ENCODE peak calls at places on chromosomes 1 and 21, in eight cellular contexts. E is foreskin fibroblast, F is HEK293T, Q is non-pigmented ciliary epithelial cell, R is cardiac septum, C is colonic mucosa, L is NCI-H460, T is OCI-LY7. S is an unnamed sample.

GRCh38 chr21:45108808-45109800 is 34.7 kb downstream of the ADARB1 start:
- DNase-seq in F (no peak), Q (no peak), L (no peak), E (no peak), R (no peak), T (no peak), C (no peak), S (no peak)

GRCh38 chr1:112674440-112674985 is at the start of gene MOV10:
- DNase-seq in Q (peak), L (peak), C (peak), T (peak), F (peak), R (peak), E (peak), S (no peak)

GRCh38 chr1:225299624-225300023 is 128.2 kb downstream of the LBR start:
- DNase-seq in R (no peak), L (no peak), F (no peak), C (no peak), E (no peak), Q (no peak), T (no peak), S (no peak)

GRCh38 chr21:29697555-29698193 is 242.1 kb downstream of the GRIK1 start:
- DNase-seq in C (no peak), F (no peak), L (no peak), T (peak), E (peak), R (no peak), Q (no peak), S (no peak)

GRCh38 chr1:218424528-218424927 is 79.4 kb downstream of the TGFB2 start:
- DNase-seq in R (no peak), T (no peak), L (no peak), Q (no peak), E (no peak), F (no peak), C (no peak), S (no peak)

GRCh38 chr1:25009675-25010262 is 79.7 kb upstream of the RUNX3 start:
- DNase-seq in C (no peak), T (no peak), L (no peak), Q (no peak), R (no peak), E (no peak), F (no peak), S (no peak)

GRCh38 chr1:108075055-108075454 is 110.1 kb upstream of the VAV3 start:
- DNase-seq in T (peak), R (no peak), L (no peak), E (no peak), Q (no peak), F (no peak), C (no peak), S (no peak)

GRCh38 chr1:28983509-28984310 is 69.3 kb downstream of the EPB41 start:
- DNase-seq in Q (no peak), T (no peak), E (no peak), R (peak), L (no peak), F (no peak), C (no peak), S (no peak)

GRCh38 chr1:203638914-203639313 is 12.3 kb downstream of the ATP2B4 start:
- DNase-seq in T (no peak), F (no peak), C (no peak), Q (no peak), R (no peak), L (no peak), E (peak), S (no peak)

GRCh38 chr1:93820554-93821411 is 58.2 kb downstream of the DNTTIP2 start:
- DNase-seq in L (no peak), Q (no peak), C (no peak), R (no peak), T (no peak), E (no peak), F (no peak), S (no peak)

GRCh38 chr1:230176871-230177411 is 109.9 kb downstream of the GALNT2 start:
- DNase-seq in E (peak), T (no peak), F (no peak), Q (no peak), R (peak), L (no peak), C (peak), S (no peak)